ENCODE peak calls at places on chromosomes 11 and 22, in eight cellular contexts. One of them, this sample, is unnamed.

GRCh38 chr11:130738618-130739017 is 177.7 kb downstream of the SNX19 start:
- DNase-seq in esophagus muscularis mucosa: no peak
- DNase-seq in sigmoid colon: no peak
- DNase-seq in stomach: no peak
- DNase-seq in suprapubic skin: no peak
- DNase-seq in HCT116: no peak
- DNase-seq in spleen: no peak
- DNase-seq in GM12892: no peak
- DNase-seq in this sample: no peak

GRCh38 chr11:103953797-103954495 is 82.5 kb upstream of the DDI1 start:
- DNase-seq in esophagus muscularis mucosa: no peak
- DNase-seq in suprapubic skin: no peak
- DNase-seq in HCT116: no peak
- DNase-seq in GM12892: no peak
- DNase-seq in sigmoid colon: no peak
- DNase-seq in stomach: no peak
- DNase-seq in spleen: no peak
- DNase-seq in this sample: no peak

GRCh38 chr22:50696799-50697561 is 24.4 kb downstream of the SHANK3 start:
- DNase-seq in suprapubic skin: peak; percentile 66
- DNase-seq in GM12892: no peak
- DNase-seq in stomach: no peak
- DNase-seq in sigmoid colon: peak; percentile 64
- DNase-seq in esophagus muscularis mucosa: no peak
- DNase-seq in HCT116: no peak
- DNase-seq in spleen: peak; percentile 70
- DNase-seq in this sample: no peak

GRCh38 chr11:94198718-94199117 is 70.1 kb downstream of the PANX1 start:
- DNase-seq in esophagus muscularis mucosa: peak; percentile 72
- DNase-seq in sigmoid colon: no peak
- DNase-seq in stomach: no peak
- DNase-seq in GM12892: no peak
- DNase-seq in spleen: no peak
- DNase-seq in HCT116: no peak
- DNase-seq in suprapubic skin: no peak
- DNase-seq in this sample: no peak

GRCh38 chr22:32475428-32476010 is 908 bp downstream of the FBXO7 start:
- DNase-seq in GM12892: no peak
- DNase-seq in spleen: peak; percentile 77
- DNase-seq in HCT116: peak; percentile 8
- DNase-seq in esophagus muscularis mucosa: no peak
- DNase-seq in sigmoid colon: peak; percentile 72
- DNase-seq in suprapubic skin: no peak
- DNase-seq in stomach: peak; percentile 40
- DNase-seq in this sample: peak; percentile 42

GRCh38 chr11:16338397-16338796 is 17.9 kb downstream of the SOX6 start:
- DNase-seq in sigmoid colon: no peak
- DNase-seq in suprapubic skin: no peak
- DNase-seq in GM12892: no peak
- DNase-seq in HCT116: no peak
- DNase-seq in spleen: no peak
- DNase-seq in esophagus muscularis mucosa: no peak
- DNase-seq in stomach: no peak
- DNase-seq in this sample: no peak

GRCh38 chr11:95417832-95418231 is 186.8 kb upstream of the SESN3 start:
- DNase-seq in esophagus muscularis mucosa: no peak
- DNase-seq in HCT116: no peak
- DNase-seq in sigmoid colon: no peak
- DNase-seq in stomach: no peak
- DNase-seq in suprapubic skin: no peak
- DNase-seq in GM12892: no peak
- DNase-seq in spleen: no peak
- DNase-seq in this sample: no peak

GRCh38 chr22:35561796-35562526 is 21.3 kb downstream of the RASD2 start:
- DNase-seq in GM12892: no peak
- DNase-seq in sigmoid colon: no peak
- DNase-seq in HCT116: peak; percentile 70
- DNase-seq in spleen: no peak
- DNase-seq in suprapubic skin: no peak
- DNase-seq in esophagus muscularis mucosa: no peak
- DNase-seq in stomach: no peak
- DNase-seq in this sample: no peak

GRCh38 chr11:198236-198806 is 5.4 kb downstream of the SCGB1C1 start:
- DNase-seq in GM12892: no peak
- DNase-seq in stomach: peak; percentile 21
- DNase-seq in spleen: peak; percentile 72
- DNase-seq in HCT116: no peak
- DNase-seq in sigmoid colon: peak; percentile 63
- DNase-seq in esophagus muscularis mucosa: no peak
- DNase-seq in suprapubic skin: peak; percentile 54
- DNase-seq in this sample: no peak

GRCh38 chr11:32435511-32435946 is at the start of gene WT1:
- DNase-seq in esophagus muscularis mucosa: no peak
- DNase-seq in spleen: peak; percentile 78
- DNase-seq in stomach: no peak
- DNase-seq in sigmoid colon: no peak
- DNase-seq in suprapubic skin: no peak
- DNase-seq in GM12892: no peak
- DNase-seq in HCT116: no peak
- DNase-seq in this sample: no peak

GRCh38 chr22:23113067-23113846 is 28.5 kb downstream of the RSPH14 start:
- DNase-seq in suprapubic skin: no peak
- DNase-seq in sigmoid colon: no peak
- DNase-seq in esophagus muscularis mucosa: no peak
- DNase-seq in HCT116: no peak
- DNase-seq in GM12892: no peak
- DNase-seq in spleen: no peak
- DNase-seq in stomach: no peak
- DNase-seq in this sample: no peak

GRCh38 chr11:74849525-74850391 is 99.1 kb downstream of the XRRA1 start:
- DNase-seq in HCT116: no peak
- DNase-seq in esophagus muscularis mucosa: peak; percentile 70
- DNase-seq in sigmoid colon: no peak
- DNase-seq in suprapubic skin: no peak
- DNase-seq in stomach: no peak
- DNase-seq in GM12892: no peak
- DNase-seq in spleen: no peak
- DNase-seq in this sample: no peak

GRCh38 chr11:118060879-118061278 is 16.0 kb upstream of the TMPRSS4 start:
- DNase-seq in esophagus muscularis mucosa: no peak
- DNase-seq in sigmoid colon: peak; percentile 64
- DNase-seq in stomach: no peak
- DNase-seq in suprapubic skin: peak; percentile 61
- DNase-seq in GM12892: no peak
- DNase-seq in HCT116: no peak
- DNase-seq in spleen: no peak
- DNase-seq in this sample: no peak

GRCh38 chr11:18248561-18248960 is at the start of gene SAA2:
- DNase-seq in GM12892: no peak
- DNase-seq in suprapubic skin: no peak
- DNase-seq in HCT116: no peak
- DNase-seq in sigmoid colon: no peak
- DNase-seq in stomach: no peak
- DNase-seq in esophagus muscularis mucosa: no peak
- DNase-seq in spleen: no peak
- DNase-seq in this sample: no peak

GRCh38 chr22:35589071-35589735 is 27.9 kb downstream of the MB start:
- DNase-seq in spleen: no peak
- DNase-seq in suprapubic skin: no peak
- DNase-seq in esophagus muscularis mucosa: no peak
- DNase-seq in stomach: no peak
- DNase-seq in HCT116: peak; percentile 57
- DNase-seq in sigmoid colon: peak; percentile 80
- DNase-seq in GM12892: no peak
- DNase-seq in this sample: no peak

GRCh38 chr22:17269607-17270261 is 50.5 kb upstream of the ADA2 start:
- DNase-seq in GM12892: no peak
- DNase-seq in suprapubic skin: no peak
- DNase-seq in esophagus muscularis mucosa: no peak
- DNase-seq in sigmoid colon: no peak
- DNase-seq in spleen: no peak
- DNase-seq in HCT116: no peak
- DNase-seq in stomach: no peak
- DNase-seq in this sample: no peak

GRCh38 chr11:66800720-66801428 is 42.4 kb upstream of the RCE1 start:
- DNase-seq in suprapubic skin: no peak
- DNase-seq in spleen: no peak
- DNase-seq in esophagus muscularis mucosa: no peak
- DNase-seq in HCT116: no peak
- DNase-seq in stomach: no peak
- DNase-seq in sigmoid colon: no peak
- DNase-seq in GM12892: no peak
- DNase-seq in this sample: no peak
- TF ChIP-seq POLR2A in suprapubic skin: no peak
- TF ChIP-seq POLR2A in spleen: no peak
- TF ChIP-seq POLR2A in esophagus muscularis mucosa: no peak
- TF ChIP-seq POLR2A in HCT116: no peak
- TF ChIP-seq POLR2A in stomach: no peak
- TF ChIP-seq POLR2A in sigmoid colon: no peak
- TF ChIP-seq POLR2A in GM12892: no peak
- TF ChIP-seq POLR2A in this sample: no peak

GRCh38 chr11:48087974-48088681 is 107.8 kb downstream of the PTPRJ start:
- DNase-seq in stomach: peak; percentile 67
- DNase-seq in HCT116: no peak
- DNase-seq in GM12892: no peak
- DNase-seq in suprapubic skin: no peak
- DNase-seq in esophagus muscularis mucosa: no peak
- DNase-seq in sigmoid colon: no peak
- DNase-seq in spleen: no peak
- DNase-seq in this sample: peak; percentile 70

GRCh38 chr11:48087422-48087821 is 107.1 kb downstream of the PTPRJ start:
- DNase-seq in spleen: no peak
- DNase-seq in suprapubic skin: no peak
- DNase-seq in esophagus muscularis mucosa: no peak
- DNase-seq in GM12892: no peak
- DNase-seq in sigmoid colon: no peak
- DNase-seq in stomach: no peak
- DNase-seq in HCT116: no peak
- DNase-seq in this sample: no peak

GRCh38 chr11:48090174-48090573 is 109.8 kb downstream of the PTPRJ start:
- DNase-seq in esophagus muscularis mucosa: no peak
- DNase-seq in suprapubic skin: no peak
- DNase-seq in GM12892: no peak
- DNase-seq in HCT116: no peak
- DNase-seq in stomach: no peak
- DNase-seq in spleen: no peak
- DNase-seq in sigmoid colon: no peak
- DNase-seq in this sample: no peak

GRCh38 chr11:48091426-48092102 is 111.2 kb downstream of the PTPRJ start:
- DNase-seq in GM12892: no peak
- DNase-seq in spleen: no peak
- DNase-seq in sigmoid colon: no peak
- DNase-seq in HCT116: no peak
- DNase-seq in suprapubic skin: no peak
- DNase-seq in stomach: no peak
- DNase-seq in esophagus muscularis mucosa: peak; percentile 57
- DNase-seq in this sample: no peak

DNA sequence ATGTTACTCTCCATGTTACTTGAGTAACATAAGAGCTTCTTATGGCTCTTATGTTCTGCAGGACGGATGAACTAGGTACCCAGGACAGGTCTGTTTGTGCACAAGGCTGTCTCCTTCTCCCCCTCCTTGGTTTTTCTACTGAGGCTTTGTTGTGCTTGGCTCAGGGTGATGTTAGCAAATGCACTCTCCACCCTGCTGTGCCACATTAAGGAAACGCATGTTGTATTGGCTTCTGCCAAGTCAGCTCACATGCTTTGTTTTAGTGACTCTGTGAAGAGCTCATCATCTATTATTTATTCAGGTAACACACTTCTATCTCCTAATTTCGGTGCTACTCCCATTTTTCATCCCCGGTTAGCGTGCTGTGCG is 108.3 kb downstream of the PTPRJ start:
- DNase-seq in esophagus muscularis mucosa: no peak
- DNase-seq in spleen: no peak
- DNase-seq in stomach: no peak
- DNase-seq in GM12892: no peak
- DNase-seq in sigmoid colon: no peak
- DNase-seq in suprapubic skin: no peak
- DNase-seq in HCT116: no peak
- DNase-seq in this sample: peak; percentile 74
- TF ChIP-seq POLR2AphosphoS5 in esophagus muscularis mucosa: no peak
- TF ChIP-seq POLR2AphosphoS5 in spleen: no peak
- TF ChIP-seq POLR2AphosphoS5 in stomach: no peak
- TF ChIP-seq POLR2AphosphoS5 in GM12892: no peak
- TF ChIP-seq POLR2AphosphoS5 in sigmoid colon: no peak
- TF ChIP-seq POLR2AphosphoS5 in suprapubic skin: no peak
- TF ChIP-seq POLR2AphosphoS5 in HCT116: no peak
- TF ChIP-seq POLR2AphosphoS5 in this sample: peak; percentile 69

DNA sequence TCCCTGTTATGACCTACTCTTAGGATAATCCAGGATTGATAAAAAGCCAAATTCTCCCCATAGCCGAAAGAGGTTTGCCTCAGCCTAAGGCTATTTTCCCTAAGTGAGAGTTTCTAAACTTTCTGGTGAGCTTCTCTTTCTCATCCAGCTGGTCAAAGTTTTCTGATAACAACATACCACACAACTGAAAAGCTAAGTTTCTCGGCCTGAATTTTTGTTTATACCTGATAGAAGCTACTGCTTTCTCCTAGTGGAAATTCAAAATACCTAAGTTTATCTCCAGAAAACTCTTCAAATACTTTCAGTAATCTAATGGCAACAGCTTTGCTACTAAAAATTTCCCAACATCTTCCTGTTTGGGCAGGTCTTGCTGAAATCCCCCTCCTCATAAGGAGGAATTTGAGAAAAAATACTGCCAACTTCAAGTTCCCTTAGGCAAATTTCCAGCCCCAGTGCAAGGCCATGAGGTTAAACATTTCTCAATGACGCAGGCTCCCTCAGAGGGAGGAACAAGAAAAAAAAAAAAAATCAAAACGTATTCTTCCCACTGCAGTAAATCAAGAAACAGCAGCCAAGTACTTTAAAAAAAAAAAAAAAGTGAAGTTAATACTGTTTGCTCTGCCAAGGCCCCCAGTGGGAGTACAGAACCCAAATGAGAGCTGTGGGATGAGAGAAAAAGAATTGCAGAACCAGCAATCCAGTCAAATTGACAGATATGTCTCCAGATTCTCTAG is 127.0 kb downstream of the MRTFA start:
- DNase-seq in spleen: no peak
- DNase-seq in esophagus muscularis mucosa: no peak
- DNase-seq in suprapubic skin: no peak
- DNase-seq in sigmoid colon: peak; percentile 86
- DNase-seq in HCT116: no peak
- DNase-seq in stomach: peak; percentile 34
- DNase-seq in GM12892: no peak
- DNase-seq in this sample: no peak
- TF ChIP-seq POLR2A in spleen: no peak
- TF ChIP-seq POLR2A in esophagus muscularis mucosa: no peak
- TF ChIP-seq POLR2A in suprapubic skin: no peak
- TF ChIP-seq POLR2A in sigmoid colon: no peak
- TF ChIP-seq POLR2A in HCT116: no peak
- TF ChIP-seq POLR2A in stomach: no peak
- TF ChIP-seq POLR2A in GM12892: no peak
- TF ChIP-seq POLR2A in this sample: no peak

DNA sequence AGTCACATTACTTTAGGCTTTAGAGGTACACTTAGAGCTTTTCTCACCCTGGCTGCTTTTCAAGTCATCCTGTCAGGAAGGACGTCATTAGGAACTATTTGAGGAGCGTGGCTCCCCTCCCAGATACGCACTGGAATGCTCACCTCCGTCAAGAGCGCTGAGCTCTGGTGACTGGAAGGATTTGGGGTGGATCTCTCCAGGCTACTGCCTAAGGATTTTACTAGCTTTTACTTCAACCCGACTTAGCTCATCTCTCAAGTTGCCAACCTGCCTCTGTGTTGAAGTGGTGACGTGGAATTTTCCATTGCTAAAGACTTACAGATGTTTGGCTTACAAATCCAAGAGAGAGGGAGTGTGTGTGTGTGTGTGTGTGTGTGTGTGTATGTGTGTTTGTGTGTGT is 355.3 kb upstream of the CCDC90B start:
- DNase-seq in sigmoid colon: peak; percentile 77
- DNase-seq in stomach: no peak
- DNase-seq in GM12892: no peak
- DNase-seq in suprapubic skin: no peak
- DNase-seq in esophagus muscularis mucosa: no peak
- DNase-seq in HCT116: no peak
- DNase-seq in spleen: no peak
- DNase-seq in this sample: no peak
- TF ChIP-seq POLR2AphosphoS5 in sigmoid colon: peak; percentile 37
- TF ChIP-seq POLR2AphosphoS5 in stomach: no peak
- TF ChIP-seq POLR2AphosphoS5 in GM12892: no peak
- TF ChIP-seq POLR2AphosphoS5 in suprapubic skin: no peak
- TF ChIP-seq POLR2AphosphoS5 in esophagus muscularis mucosa: no peak
- TF ChIP-seq POLR2AphosphoS5 in HCT116: no peak
- TF ChIP-seq POLR2AphosphoS5 in spleen: no peak
- TF ChIP-seq POLR2AphosphoS5 in this sample: no peak